ENCODE peak calls at places on chromosomes 1 and 21, in ten cellular contexts. J, N, Z, C, M, L, B, V, W and E are unnamed samples.

GRCh38 chr1:180912211-180912800 is 391 bp upstream of the KIAA1614 start:
- DNase-seq in N (no peak), B (no peak), J (no peak), M (no peak), V (no peak), Z (peak), C (no peak), L (no peak), W (no peak), E (peak)

GRCh38 chr1:235588916-235589515 is 60.6 kb downstream of the GNG4 start:
- DNase-seq in M (no peak), C (peak), B (peak), W (no peak), Z (no peak), J (no peak), L (peak), N (no peak), V (no peak), E (no peak)

GRCh38 chr1:241641748-241642592 is 1.8 kb upstream of the CHML start:
- DNase-seq in Z (no peak), N (peak), M (no peak), L (peak), C (peak), J (no peak), V (no peak), B (peak), W (no peak), E (no peak)

GRCh38 chr21:45432575-45433255 is 27.8 kb downstream of the COL18A1 start:
- DNase-seq in M (no peak), C (no peak), Z (no peak), V (no peak), N (peak), L (no peak), J (no peak), W (no peak), B (peak), E (no peak)

GRCh38 chr21:45531393-45532215 is 10.6 kb downstream of the SLC19A1 start:
- DNase-seq in W (peak), C (no peak), V (peak), N (no peak), Z (no peak), J (no peak), L (no peak), M (no peak), B (no peak), E (peak)

GRCh38 chr1:243964915-243965314 is 86.2 kb upstream of the ZBTB18 start:
- DNase-seq in C (no peak), V (no peak), L (peak), B (no peak), Z (no peak), J (no peak), M (no peak), N (no peak), W (no peak), E (no peak)

GRCh38 chr1:55446351-55446750 is 231.2 kb upstream of the USP24 start:
- DNase-seq in Z (no peak), V (no peak), C (no peak), N (peak), J (no peak), B (peak), M (no peak), L (peak), W (no peak), E (no peak)

GRCh38 chr21:38343691-38344090 is 86.9 kb downstream of the KCNJ15 start:
- DNase-seq in N (no peak), V (no peak), B (peak), L (peak), J (no peak), C (peak), M (peak), W (peak), Z (no peak), E (no peak)

GRCh38 chr1:30732277-30732996 is 9.1 kb upstream of the MATN1 start:
- DNase-seq in J (no peak), Z (no peak), L (no peak), M (no peak), N (no peak), V (no peak), C (no peak), W (no peak), B (no peak), E (no peak)

GRCh38 chr1:229454056-229454455 is 20.2 kb upstream of the ACTA1 start:
- DNase-seq in V (no peak), M (no peak), B (no peak), N (no peak), L (no peak), C (no peak), Z (no peak), J (no peak), W (no peak), E (peak)

GRCh38 chr1:69038379-69038778 is 529.3 kb upstream of the LRRC7 start:
- DNase-seq in N (no peak), J (no peak), B (no peak), V (no peak), M (no peak), L (no peak), C (no peak), Z (no peak), W (no peak), E (no peak)

GRCh38 chr1:234528073-234528865 is 49.3 kb upstream of the TARBP1 start:
- DNase-seq in B (no peak), W (no peak), C (no peak), V (no peak), N (no peak), L (no peak), M (no peak), Z (no peak), J (no peak), E (no peak)

GRCh38 chr1:116852910-116853309 is 56.8 kb upstream of the PTGFRN start:
- DNase-seq in W (no peak), V (no peak), N (peak), J (no peak), Z (no peak), B (peak), C (peak), L (peak), M (no peak), E (no peak)

GRCh38 chr1:185159966-185160365 is 3.0 kb downstream of the SWT1 start:
- DNase-seq in Z (no peak), J (no peak), B (no peak), N (no peak), W (no peak), C (no peak), V (no peak), L (peak), M (no peak), E (no peak)

GRCh38 chr1:199002670-199003069 is 363.8 kb downstream of the PTPRC start:
- DNase-seq in N (no peak), M (no peak), Z (no peak), B (no peak), L (no peak), W (no peak), C (no peak), V (no peak), J (no peak), E (no peak)

GRCh38 chr1:220708929-220709801 is 19.0 kb downstream of the C1orf115 start:
- DNase-seq in M (no peak), V (no peak), C (no peak), W (no peak), B (no peak), Z (no peak), J (no peak), N (no peak), L (no peak), E (no peak)

GRCh38 chr1:41656088-41656487 is 171.6 kb upstream of the EDN2 start:
- DNase-seq in C (no peak), Z (no peak), L (no peak), J (no peak), N (no peak), V (no peak), M (no peak), W (no peak), B (no peak), E (no peak)

GRCh38 chr1:230427981-230428380 is 1.8 kb upstream of the PGBD5 start:
- DNase-seq in N (no peak), Z (no peak), M (no peak), C (no peak), L (no peak), J (no peak), B (no peak), V (no peak), W (no peak), E (peak)

GRCh38 chr1:109777980-109778625 is 14.4 kb upstream of the EPS8L3 start:
- DNase-seq in N (no peak), C (no peak), V (no peak), J (no peak), W (no peak), M (no peak), L (no peak), Z (no peak), B (no peak), E (peak)

GRCh38 chr1:2617981-2618470 is 14.8 kb downstream of the MMEL1 start:
- DNase-seq in L (no peak), Z (no peak), J (no peak), M (no peak), B (no peak), W (no peak), C (no peak), N (no peak), V (no peak), E (no peak)

GRCh38 chr1:1337793-1338147 is 6.7 kb downstream of the TAS1R3 start:
- DNase-seq in N (no peak), V (no peak), W (no peak), B (no peak), M (no peak), J (peak), Z (no peak), C (peak), L (no peak), E (peak)

GRCh38 chr1:244445320-244446181 is 6.2 kb downstream of the ADSS2 start:
- DNase-seq in L (no peak), B (no peak), M (no peak), C (no peak), N (peak), Z (no peak), V (no peak), J (no peak), W (no peak), E (no peak)

GRCh38 chr1:230863449-230863848 is 4.9 kb downstream of the C1orf198 start:
- DNase-seq in V (no peak), B (no peak), N (no peak), J (no peak), W (no peak), Z (no peak), M (no peak), L (peak), C (peak), E (peak)

GRCh38 chr1:223261914-223262313 is 102.1 kb downstream of the SUSD4 start:
- DNase-seq in C (no peak), Z (no peak), V (no peak), M (no peak), J (no peak), B (no peak), W (no peak), L (no peak), N (no peak), E (no peak)

GRCh38 chr1:210438928-210439841 is 110.5 kb downstream of the HHAT start:
- DNase-seq in V (no peak), W (no peak), J (no peak), Z (no peak), B (peak), N (peak), C (peak), L (peak), M (no peak), E (no peak)

GRCh38 chr1:42941640-42942330 is 16.9 kb downstream of the SLC2A1 start:
- DNase-seq in V (no peak), B (peak), Z (no peak), L (peak), W (peak), C (peak), J (no peak), N (peak), M (peak), E (no peak)

GRCh38 chr1:53557369-53557768 is 98.2 kb downstream of the DMRTB1 start:
- DNase-seq in J (no peak), V (peak), Z (no peak), B (no peak), C (no peak), M (no peak), L (no peak), W (no peak), N (no peak), E (peak)

GRCh38 chr21:42523941-42524340 is 10.3 kb downstream of the SLC37A1 start:
- DNase-seq in J (no peak), W (no peak), N (no peak), B (no peak), M (no peak), V (no peak), C (peak), Z (no peak), L (no peak), E (no peak)

GRCh38 chr1:175023043-175023921 is at the start of gene MRPS14:
- DNase-seq in C (peak), B (peak), Z (peak), N (peak), W (peak), M (peak), V (peak), J (peak), L (peak), E (peak)

GRCh38 chr1:153617677-153618076 is 1.6 kb upstream of the S100A14 start:
- DNase-seq in B (no peak), V (no peak), N (no peak), L (no peak), J (peak), W (peak), Z (peak), C (peak), M (no peak), E (peak)

GRCh38 chr1:54053745-54054437 is 483 bp downstream of the TCEANC2 start:
- DNase-seq in B (no peak), V (no peak), C (peak), M (no peak), J (no peak), N (peak), L (peak), Z (no peak), W (no peak), E (no peak)

GRCh38 chr1:94884101-94884875 is 42.6 kb downstream of the CNN3 start:
- DNase-seq in W (peak), M (no peak), J (no peak), C (peak), V (no peak), Z (peak), B (peak), N (peak), L (peak), E (peak)

GRCh38 chr1:31183927-31184554 is 55.6 kb downstream of the NKAIN1 start:
- DNase-seq in N (peak), J (peak), W (peak), M (no peak), B (peak), C (peak), Z (peak), V (no peak), L (peak), E (peak)

GRCh38 chr1:150765229-150765976 is at the start of gene CTSS:
- DNase-seq in L (peak), J (no peak), W (no peak), N (no peak), C (peak), Z (no peak), B (no peak), V (no peak), M (no peak), E (no peak)

GRCh38 chr1:5109652-5110051 is 455.2 kb downstream of the AJAP1 start:
- DNase-seq in B (no peak), L (no peak), C (no peak), Z (no peak), W (no peak), V (no peak), M (no peak), N (no peak), J (no peak), E (no peak)

GRCh38 chr1:101073836-101074235 is 48.3 kb upstream of the DPH5 start:
- DNase-seq in W (no peak), C (no peak), L (no peak), N (no peak), J (no peak), M (no peak), Z (no peak), B (no peak), V (no peak), E (no peak)

GRCh38 chr1:172670316-172670715 is 11.4 kb downstream of the FASLG start:
- DNase-seq in V (no peak), L (no peak), J (peak), N (no peak), Z (no peak), M (no peak), C (no peak), B (no peak), W (no peak), E (no peak)

GRCh38 chr1:166080965-166081870 is 85.6 kb downstream of the FAM78B start:
- DNase-seq in W (no peak), L (no peak), V (no peak), Z (no peak), M (no peak), N (no peak), J (no peak), B (no peak), C (no peak), E (no peak)

DNA sequence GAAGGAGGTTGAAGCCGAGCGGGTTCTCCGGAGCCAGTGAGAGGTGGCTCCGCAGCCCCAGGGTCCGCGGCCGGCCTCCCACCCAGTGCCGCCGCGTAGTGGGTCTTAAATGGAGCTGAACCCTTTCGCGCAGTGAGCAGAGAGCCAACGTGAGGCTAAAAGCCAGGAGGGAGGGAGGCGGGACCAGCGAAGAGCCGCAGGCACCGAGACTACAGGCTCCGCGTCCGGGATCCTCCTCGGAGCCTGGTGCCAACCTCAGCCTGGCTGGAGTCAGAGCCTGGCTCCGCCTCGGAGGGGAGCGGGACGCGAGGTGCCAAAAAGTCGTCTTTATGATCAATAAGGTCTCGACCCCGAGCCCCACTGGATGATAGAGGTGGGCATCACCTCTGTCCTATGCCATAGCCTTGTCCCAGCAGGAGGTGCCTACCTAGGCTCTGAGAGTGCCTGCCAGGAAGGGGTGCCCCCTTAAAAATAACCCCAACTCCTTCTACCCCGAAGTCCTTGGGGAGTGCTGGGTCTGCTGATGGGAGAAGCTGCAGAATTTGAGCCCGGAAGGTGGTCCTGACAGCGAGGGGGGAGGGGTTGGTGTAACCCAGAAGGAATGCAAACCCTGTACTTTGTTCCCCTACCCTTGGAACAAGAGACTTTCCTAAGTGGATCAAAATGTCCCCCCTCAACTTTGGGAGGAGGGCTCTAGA is 1.6 kb downstream of the IGSF21 start:
- DNase-seq in J (no peak), W (no peak), L (no peak), C (no peak), N (no peak), Z (peak), M (no peak), B (no peak), V (no peak), E (no peak)
- TF ChIP-seq CTCF in J (no peak), W (no peak), L (no peak), C (no peak), N (no peak), Z (no peak), M (no peak), B (no peak), V (no peak), E (no peak)

DNA sequence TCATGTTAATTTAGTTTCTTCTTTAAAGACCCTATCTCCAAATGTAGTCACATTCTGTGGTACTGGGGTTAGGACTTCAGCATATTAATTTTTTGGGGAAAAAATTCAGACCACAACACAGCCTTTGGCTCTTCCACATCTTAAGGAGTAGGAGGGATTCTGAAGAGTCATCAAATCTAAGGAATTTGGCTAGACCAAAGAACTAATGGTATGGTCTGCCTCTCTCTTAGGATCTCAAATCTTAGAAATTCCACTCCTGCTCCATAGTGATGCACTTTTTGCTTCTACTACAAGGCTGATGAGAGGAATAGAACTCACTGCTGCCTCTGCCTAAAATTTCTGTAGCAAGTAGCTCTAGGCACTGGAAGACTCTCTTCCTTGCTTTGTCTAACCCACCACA is 80.5 kb downstream of the NGF start:
- DNase-seq in L (no peak), J (no peak), M (no peak), V (no peak), B (no peak), N (no peak), C (no peak), W (no peak), Z (no peak), E (no peak)
- TF ChIP-seq CTCF in L (no peak), J (no peak), M (no peak), V (no peak), B (no peak), N (no peak), C (no peak), W (no peak), Z (no peak), E (no peak)

DNA sequence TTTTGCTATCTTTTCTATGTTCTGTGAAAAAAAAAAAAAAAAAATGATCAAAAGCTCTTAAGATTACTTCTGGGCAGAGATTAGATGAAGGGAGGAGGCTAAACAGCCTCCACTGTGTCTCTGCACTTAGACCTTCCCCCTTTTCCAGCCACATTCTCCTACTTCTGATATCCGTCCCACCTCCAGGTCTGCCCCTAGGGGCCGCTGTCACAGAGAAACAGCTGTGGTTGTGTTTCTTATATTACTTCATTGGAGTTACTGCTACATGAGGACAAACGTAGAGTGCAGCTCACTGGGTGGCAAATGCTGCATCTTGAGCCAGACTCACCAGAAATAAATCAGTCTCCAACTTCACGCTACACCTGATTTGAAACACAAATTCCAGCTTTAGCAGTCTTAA is 125.4 kb upstream of the PTBP2 start:
- DNase-seq in B (peak), N (no peak), M (no peak), C (peak), Z (peak), J (no peak), V (no peak), W (peak), L (peak), E (peak)
- TF ChIP-seq CTCF in B (peak), N (peak), M (no peak), C (peak), Z (peak), J (no peak), V (peak), W (peak), L (peak), E (peak)

DNA sequence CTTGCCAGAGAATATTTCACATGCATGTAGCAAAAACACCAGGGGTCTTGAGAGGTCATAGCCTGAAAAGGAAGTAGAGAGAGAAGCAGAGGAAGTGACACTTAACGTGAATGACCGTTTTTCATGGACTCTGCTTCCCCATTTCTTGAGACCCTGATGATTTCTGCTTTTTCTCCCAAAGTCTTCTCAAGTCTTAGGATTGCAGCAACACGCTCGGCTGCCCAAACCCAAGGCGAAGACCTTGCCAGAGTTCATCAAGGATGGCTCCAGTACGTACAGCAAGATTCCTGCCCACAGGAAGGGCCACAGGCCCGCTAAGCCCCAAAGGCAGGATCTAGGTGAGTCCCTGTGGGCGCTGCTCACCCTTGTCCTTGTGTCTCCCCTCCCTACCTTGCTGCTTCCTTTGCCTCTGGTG is 12.8 kb downstream of the THEMIS2 start:
- DNase-seq in C (no peak), J (no peak), N (no peak), W (no peak), L (no peak), M (no peak), B (no peak), V (no peak), Z (no peak), E (no peak)
- TF ChIP-seq CTCF in C (no peak), J (no peak), N (no peak), W (no peak), L (no peak), M (no peak), B (no peak), V (no peak), Z (no peak), E (no peak)

GRCh38 chr1:13697738-13698137 is 2.2 kb upstream of the PRDM2 start:
- DNase-seq in B (no peak), J (no peak), L (no peak), V (no peak), N (no peak), Z (no peak), M (no peak), C (peak), W (no peak), E (no peak)
- TF ChIP-seq CTCF in B (peak), J (no peak), L (no peak), V (no peak), N (no peak), Z (no peak), M (no peak), C (peak), W (no peak), E (no peak)